ENCODE peak calls at places on chromosomes 11 and 22, in five cellular contexts. T is body of pancreas, U is esophagus squamous epithelium, B is A549, J is HCT116. X is an unnamed sample.

GRCh38 chr22:39253427-39254070 is 8.8 kb upstream of the PDGFB start:
- DNase-seq in T (peak; percentile 95), U (no peak), B (peak; percentile 81), J (peak; percentile 73), X (peak; percentile 68)

GRCh38 chr11:38182126-38182907 is 1584.3 kb upstream of the RAG2 start:
- DNase-seq in T (no peak), U (no peak), B (no peak), J (no peak), X (no peak)

GRCh38 chr11:1057806-1058205 is 16.9 kb upstream of the MUC2 start:
- DNase-seq in T (no peak), U (no peak), B (no peak), J (no peak), X (no peak)

GRCh38 chr11:11471196-11471595 is 118.1 kb upstream of the CSNK2A3 start:
- DNase-seq in T (no peak), U (no peak), B (no peak), J (no peak), X (no peak)

GRCh38 chr11:116180806-116181600 is 591.8 kb downstream of the BUD13 start:
- DNase-seq in T (no peak), U (no peak), B (no peak), J (no peak), X (no peak)

GRCh38 chr11:14417975-14418374 is 59.0 kb upstream of the RRAS2 start:
- DNase-seq in T (no peak), U (no peak), B (no peak), J (no peak), X (no peak)

GRCh38 chr11:113906515-113906914 is 1.9 kb downstream of the HTR3B start:
- DNase-seq in T (peak; percentile 47), U (no peak), B (no peak), J (no peak), X (peak; percentile 52)

GRCh38 chr11:113147249-113147648 is 167.1 kb upstream of the TTC12 start:
- DNase-seq in T (no peak), U (no peak), B (no peak), J (no peak), X (no peak)

GRCh38 chr11:27205779-27206549 is 157.1 kb downstream of the CCDC34 start:
- DNase-seq in T (no peak), U (no peak), B (no peak), J (no peak), X (no peak)

GRCh38 chr11:15565846-15566245 is 451.1 kb downstream of the INSC start:
- DNase-seq in T (no peak), U (no peak), B (no peak), J (no peak), X (no peak)

GRCh38 chr22:40263191-40263590 is 83.1 kb upstream of the ADSL start:
- DNase-seq in T (no peak), U (no peak), B (no peak), J (no peak), X (no peak)

GRCh38 chr22:47123006-47123826 is 360.8 kb downstream of the TBC1D22A start:
- DNase-seq in T (peak; percentile 13), U (no peak), B (no peak), J (no peak), X (no peak)

GRCh38 chr11:15858881-15859280 is 497.5 kb downstream of the SOX6 start:
- DNase-seq in T (no peak), U (no peak), B (no peak), J (no peak), X (no peak)

GRCh38 chr22:49657275-49657973 is 170.2 kb downstream of the BRD1 start:
- DNase-seq in T (peak; percentile 36), U (peak; percentile 43), B (no peak), J (peak; percentile 71), X (peak; percentile 81)

GRCh38 chr22:31151872-31152271 is 8.1 kb upstream of the RNF185 start:
- DNase-seq in T (no peak), U (no peak), B (no peak), J (no peak), X (no peak)

GRCh38 chr22:42951093-42951710 is 63.7 kb downstream of the PACSIN2 start:
- DNase-seq in T (no peak), U (no peak), B (no peak), J (no peak), X (peak; percentile 44)

GRCh38 chr22:49838771-49839717 is 11.4 kb upstream of the BRD1 start:
- DNase-seq in T (no peak), U (no peak), B (no peak), J (no peak), X (peak; percentile 88)

GRCh38 chr11:491358-491757 is 15.7 kb downstream of the RNH1 start:
- DNase-seq in T (no peak), U (no peak), B (no peak), J (no peak), X (no peak)

GRCh38 chr11:13963949-13964770 is 1.6 kb downstream of the SPON1 start:
- DNase-seq in T (no peak), U (no peak), B (no peak), J (no peak), X (no peak)

GRCh38 chr11:57647960-57648776 is 1.5 kb downstream of the YPEL4 start:
- DNase-seq in T (no peak), U (no peak), B (no peak), J (no peak), X (no peak)

GRCh38 chr22:50436134-50436830 is 38.6 kb downstream of the SBF1 start:
- DNase-seq in T (peak; percentile 8), U (no peak), B (no peak), J (no peak), X (no peak)

GRCh38 chr22:45225732-45226560 is 14.7 kb downstream of the KIAA0930 start:
- DNase-seq in T (peak; percentile 38), U (no peak), B (no peak), J (no peak), X (peak; percentile 38)

GRCh38 chr22:38947321-38948112 is 9.9 kb upstream of the APOBEC3A start:
- DNase-seq in T (no peak), U (no peak), B (no peak), J (no peak), X (no peak)

GRCh38 chr11:122202161-122202950 is 86.3 kb upstream of the BLID start:
- DNase-seq in T (no peak), U (no peak), B (peak; percentile 60), J (peak; percentile 75), X (no peak)

GRCh38 chr11:75667268-75667830 is 1.5 kb downstream of the MAP6 start:
- DNase-seq in T (peak; percentile 22), U (no peak), B (peak; percentile 60), J (no peak), X (no peak)
- H3K4me3 ChIP-seq in T (no peak overlapping the region), U (peak overlapping the region; percentile 37), B (peak overlapping the region; percentile 63), J (no peak overlapping the region), X (peak overlapping the region; percentile 37)

GRCh38 chr22:26566994-26567393 is 22.9 kb downstream of the TPST2 start:
- DNase-seq in T (no peak), U (no peak), B (no peak), J (no peak), X (no peak)
- TF ChIP-seq POLR2A in T (no peak), U (no peak), B (no peak), J (no peak), X (no peak)

GRCh38 chr22:37148031-37148651 is 1.6 kb downstream of the IL2RB start:
- DNase-seq in T (no peak), U (no peak), B (no peak), J (no peak), X (no peak)
- H3K4me3 ChIP-seq in T (no peak overlapping the region), U (no peak overlapping the region), B (no peak overlapping the region), J (no peak overlapping the region), X (peak overlapping the region; percentile 44)

GRCh38 chr11:64865286-64866172 is 12.9 kb downstream of the EHD1 start:
- DNase-seq in T (no peak), U (no peak), B (no peak), J (no peak), X (peak; percentile 57)
- TF ChIP-seq POLR2A in T (no peak), U (no peak), B (no peak), J (no peak), X (no peak)

GRCh38 chr11:44988111-44988510 is 37.4 kb upstream of the TP53I11 start:
- DNase-seq in T (no peak), U (no peak), B (no peak), J (no peak), X (no peak)

GRCh38 chr11:44990665-44991064 is 40.0 kb upstream of the TP53I11 start:
- DNase-seq in T (no peak), U (no peak), B (no peak), J (no peak), X (no peak)

GRCh38 chr11:44988981-44989635 is 38.4 kb upstream of the TP53I11 start:
- DNase-seq in T (no peak), U (no peak), B (no peak), J (no peak), X (peak; percentile 8)

GRCh38 chr11:44992181-44992582 is 41.5 kb upstream of the TP53I11 start:
- DNase-seq in T (peak; percentile 90), U (no peak), B (no peak), J (no peak), X (no peak)

GRCh38 chr11:44989831-44990566 is 39.3 kb upstream of the TP53I11 start:
- DNase-seq in T (peak; percentile 91), U (no peak), B (no peak), J (no peak), X (no peak)
- H3K4me3 ChIP-seq in T (no peak overlapping the region), U (no peak overlapping the region), B (no peak overlapping the region), J (no peak overlapping the region), X (no peak overlapping the region)

DNA sequence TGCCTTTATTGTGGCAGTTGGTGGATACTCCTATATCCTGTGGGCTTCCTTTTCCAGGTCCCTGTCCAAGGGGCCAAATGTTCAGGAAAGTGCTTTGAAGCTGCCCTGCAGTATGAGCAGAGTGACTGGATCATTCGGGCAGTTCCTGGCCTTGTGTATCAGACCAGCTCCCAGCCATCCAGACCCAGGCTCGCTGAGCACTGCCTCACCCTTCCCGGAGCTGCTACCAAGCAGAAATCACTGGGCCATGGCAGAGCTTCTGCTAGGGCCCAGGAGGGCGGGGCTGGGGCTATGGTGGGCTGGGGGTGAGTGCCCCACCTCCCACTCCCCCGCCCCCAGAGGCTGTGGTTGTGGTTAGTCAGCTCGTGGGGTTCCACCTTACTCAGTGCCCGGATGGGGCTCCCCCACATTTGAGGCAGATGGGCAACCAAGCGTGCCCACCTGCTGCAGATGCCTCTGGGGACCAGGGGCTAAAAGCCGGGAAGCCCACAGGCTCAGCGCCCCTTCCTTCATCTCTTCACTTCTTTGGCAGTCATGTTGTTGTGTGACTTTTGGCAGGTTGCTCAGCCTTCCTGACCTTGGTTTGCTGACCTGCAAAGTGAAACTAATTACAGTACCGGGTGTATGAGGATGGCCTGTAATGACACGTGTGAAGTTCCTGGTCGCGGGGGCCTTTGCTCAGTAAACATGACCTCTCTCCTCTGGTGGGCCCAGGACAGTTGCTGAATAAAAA is 2.0 kb upstream of the LRRC32 start:
- DNase-seq in T (no peak), U (no peak), B (no peak), J (no peak), X (peak; percentile 90)
- TF ChIP-seq POLR2A in T (no peak), U (no peak), B (no peak), J (no peak), X (no peak)

GRCh38 chr22:27474711-27475547 is 326.6 kb downstream of the MN1 start:
- DNase-seq in T (peak; percentile 38), U (no peak), B (peak; percentile 68), J (peak; percentile 66), X (no peak)
- H3K4me3 ChIP-seq in T (no peak overlapping the region), U (no peak overlapping the region), B (no peak overlapping the region), J (peak overlapping the region; percentile 35), X (no peak overlapping the region)

X was measured in Peyer's patch.